ENCODE peak calls at places on chromosome 17, in nine cellular contexts. L, R, X, E, H, N, I, S and W are unnamed samples.

GRCh38 chr17:16870253-16871245 is 101.4 kb downstream of the TNFRSF13B start:
- DNase-seq in L (no peak), R (no peak), X (no peak), E (no peak), H (no peak), N (peak; percentile 21), I (no peak), S (no peak), W (no peak)

GRCh38 chr17:50147841-50148225 is 2.6 kb downstream of the PPP1R9B start:
- DNase-seq in L (no peak), R (no peak), X (peak; percentile 66), E (no peak), H (no peak), N (no peak), I (no peak), S (peak; percentile 56), W (no peak)

GRCh38 chr17:16971458-16972338 is at the start of gene TNFRSF13B:
- DNase-seq in L (no peak), R (no peak), X (no peak), E (no peak), H (no peak), N (no peak), I (no peak), S (no peak), W (peak; percentile 78)

GRCh38 chr17:4537451-4538235 is 17.5 kb downstream of the MYBBP1A start:
- DNase-seq in L (no peak), R (no peak), X (peak; percentile 15), E (no peak), H (no peak), N (no peak), I (peak; percentile 89), S (no peak), W (peak; percentile 18)

GRCh38 chr17:71052971-71053370 is 883.6 kb downstream of the KCNJ2 start:
- DNase-seq in L (no peak), R (no peak), X (no peak), E (no peak), H (no peak), N (no peak), I (peak; percentile 31), S (no peak), W (no peak)

GRCh38 chr17:50550661-50551432 is 3.9 kb downstream of the SPATA20 start:
- DNase-seq in L (peak; percentile 29), R (no peak), X (peak; percentile 93), E (peak; percentile 79), H (peak; percentile 84), N (peak; percentile 86), I (peak; percentile 85), S (peak; percentile 94), W (no peak)

GRCh38 chr17:332558-333322 is 19.9 kb downstream of the RPH3AL start:
- DNase-seq in L (peak; percentile 17), R (no peak), X (peak; percentile 61), E (no peak), H (no peak), N (no peak), I (peak; percentile 72), S (peak; percentile 56), W (no peak)

GRCh38 chr17:49646391-49647255 is 31.3 kb downstream of the SPOP start:
- DNase-seq in L (peak; percentile 26), R (no peak), X (peak; percentile 84), E (no peak), H (no peak), N (no peak), I (no peak), S (peak; percentile 58), W (peak; percentile 29)

GRCh38 chr17:44733753-44734152 is 25.0 kb upstream of the ADAM11 start:
- DNase-seq in L (no peak), R (no peak), X (no peak), E (no peak), H (no peak), N (no peak), I (peak; percentile 45), S (peak; percentile 9), W (no peak)

GRCh38 chr17:50739098-50739497 is 19.7 kb downstream of the LUC7L3 start:
- DNase-seq in L (no peak), R (no peak), X (no peak), E (no peak), H (no peak), N (no peak), I (no peak), S (no peak), W (no peak)

GRCh38 chr17:76027159-76027839 is at the start of gene EVPL:
- DNase-seq in L (no peak), R (no peak), X (no peak), E (no peak), H (no peak), N (peak; percentile 88), I (no peak), S (no peak), W (no peak)

DNA sequence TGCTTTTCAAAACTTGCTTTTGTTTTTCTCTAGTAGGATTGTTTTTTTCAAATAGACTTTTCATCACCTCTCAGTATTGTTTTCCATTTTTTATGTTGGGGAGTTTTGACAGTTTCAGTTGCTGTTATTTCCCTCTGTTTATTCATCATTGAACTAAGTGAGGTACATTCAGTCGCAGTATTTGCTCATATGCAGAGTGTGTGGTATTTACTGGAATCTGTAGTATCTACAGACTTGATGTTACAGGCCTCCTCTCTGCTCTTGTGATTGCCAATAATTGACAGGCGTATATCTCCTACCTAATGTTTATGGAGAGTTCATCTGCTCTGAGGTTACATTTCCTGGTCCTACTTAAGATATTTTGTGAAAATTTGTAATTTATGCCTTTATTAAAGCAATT is 49.6 kb downstream of the COX10 start:
- DNase-seq in L (no peak), R (no peak), X (no peak), E (no peak), H (no peak), N (no peak), I (no peak), S (no peak), W (peak; percentile 17)
- H3K4me3 ChIP-seq in L (no peak overlapping the region), R (no peak overlapping the region), X (no peak overlapping the region), E (no peak overlapping the region), H (no peak overlapping the region), N (no peak overlapping the region), I (no peak overlapping the region), S (no peak overlapping the region), W (no peak overlapping the region)

GRCh38 chr17:79220201-79220714 is 145.6 kb downstream of the ENGASE start:
- DNase-seq in L (no peak), R (no peak), X (no peak), E (no peak), H (no peak), N (no peak), I (no peak), S (no peak), W (no peak)
- H3K4me3 ChIP-seq in L (no peak overlapping the region), R (no peak overlapping the region), X (no peak overlapping the region), E (peak overlapping the region; percentile 9), H (no peak overlapping the region), N (no peak overlapping the region), I (no peak overlapping the region), S (peak overlapping the region; percentile 11), W (no peak overlapping the region)

GRCh38 chr17:82457071-82457789 is 1.3 kb upstream of the NARF start:
- DNase-seq in L (no peak), R (no peak), X (no peak), E (no peak), H (no peak), N (no peak), I (no peak), S (peak; percentile 60), W (no peak)
- H3K4me3 ChIP-seq in L (peak overlapping the region; percentile 82), R (no peak overlapping the region), X (peak overlapping the region; percentile 79), E (peak overlapping the region; percentile 93), H (peak overlapping the region; percentile 83), N (peak overlapping the region; percentile 91), I (peak overlapping the region; percentile 91), S (peak overlapping the region; percentile 64), W (peak overlapping the region; percentile 92)

GRCh38 chr17:15257316-15257925 is 7.7 kb downstream of the PMP22 start:
- DNase-seq in L (no peak), R (no peak), X (peak; percentile 90), E (peak; percentile 83), H (peak; percentile 87), N (peak; percentile 76), I (peak; percentile 92), S (peak; percentile 86), W (peak; percentile 25)
- H3K4me3 ChIP-seq in L (peak overlapping the region; percentile 19), R (no peak overlapping the region), X (peak overlapping the region; percentile 26), E (peak overlapping the region; percentile 90), H (peak overlapping the region; percentile 31), N (peak overlapping the region; percentile 21), I (peak overlapping the region; percentile 34), S (no peak overlapping the region), W (no peak overlapping the region)

GRCh38 chr17:7436556-7437368 is 1.5 kb downstream of the TMEM102 start:
- DNase-seq in L (no peak), R (no peak), X (peak; percentile 93), E (peak; percentile 80), H (peak; percentile 70), N (peak; percentile 90), I (peak; percentile 68), S (peak; percentile 80), W (peak; percentile 89)
- H3K4me3 ChIP-seq in L (peak overlapping the region; percentile 56), R (peak overlapping the region; percentile 38), X (peak overlapping the region; percentile 79), E (peak overlapping the region; percentile 69), H (peak overlapping the region; percentile 54), N (peak overlapping the region; percentile 47), I (peak overlapping the region; percentile 63), S (peak overlapping the region; percentile 64), W (peak overlapping the region; percentile 83)

DNA sequence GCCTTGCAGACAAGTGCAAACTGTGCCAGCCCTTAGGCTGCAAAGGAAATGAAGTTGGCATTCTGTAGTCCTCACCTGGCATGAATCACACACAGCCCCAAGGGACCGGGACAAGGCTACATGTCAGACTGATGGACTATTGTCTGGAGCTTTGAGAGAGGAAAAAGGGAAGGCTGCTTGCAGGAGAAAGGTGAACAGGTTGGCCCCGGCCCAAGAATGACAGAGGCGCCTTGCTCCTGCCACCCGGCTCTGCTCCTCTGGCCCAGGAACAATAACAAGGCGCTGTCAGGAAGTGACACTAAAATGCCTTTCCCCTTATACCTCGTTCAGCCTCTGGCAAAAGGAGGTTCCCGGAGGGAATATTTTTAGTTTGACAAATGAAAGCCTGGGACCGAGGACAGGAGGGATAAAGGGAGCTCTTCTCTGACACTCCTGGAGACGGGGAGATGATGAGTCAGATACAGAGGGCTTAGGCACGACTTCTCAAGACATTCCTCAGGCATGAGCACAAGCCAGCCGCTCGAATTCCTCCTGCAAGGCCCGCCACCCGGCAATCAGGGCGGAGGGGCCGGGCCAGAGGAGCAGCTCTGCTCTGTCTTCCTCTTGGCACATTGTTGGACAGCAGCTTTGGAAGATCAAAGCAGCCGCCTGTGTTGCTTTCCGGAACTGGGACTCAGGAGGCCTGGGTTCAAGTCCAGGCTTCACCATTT is 105.8 kb downstream of the NOG start:
- DNase-seq in L (peak; percentile 93), R (no peak), X (peak; percentile 99), E (peak; percentile 19), H (peak; percentile 11), N (peak; percentile 32), I (no peak), S (peak; percentile 83), W (no peak)
- H3K4me3 ChIP-seq in L (peak overlapping the region; percentile 37), R (no peak overlapping the region), X (peak overlapping the region; percentile 29), E (no peak overlapping the region), H (no peak overlapping the region), N (no peak overlapping the region), I (no peak overlapping the region), S (no peak overlapping the region), W (no peak overlapping the region)